ENCODE peak calls at places on chromosomes 7 and 10, in seven cellular contexts. One of them, this sample, is unnamed.

GRCh38 chr10:43110318-43111071 is 27.8 kb upstream of the CSGALNACT2 start:
- DNase-seq in type B pancreatic cell: no peak
- DNase-seq in GM13977: no peak
- DNase-seq in CD14-positive monocyte: peak; percentile 43
- DNase-seq in A549: no peak
- DNase-seq in RWPE1: peak; percentile 31
- DNase-seq in WTC11: no peak
- DNase-seq in this sample: peak; percentile 54

GRCh38 chr10:86139066-86139657 is 227.4 kb downstream of the GRID1 start:
- DNase-seq in type B pancreatic cell: no peak
- DNase-seq in GM13977: no peak
- DNase-seq in CD14-positive monocyte: no peak
- DNase-seq in A549: peak; percentile 17
- DNase-seq in RWPE1: peak; percentile 32
- DNase-seq in WTC11: peak; percentile 72
- DNase-seq in this sample: peak; percentile 53

GRCh38 chr7:20264623-20265022 is 47.4 kb upstream of the MACC1 start:
- DNase-seq in type B pancreatic cell: no peak
- DNase-seq in GM13977: no peak
- DNase-seq in CD14-positive monocyte: no peak
- DNase-seq in A549: no peak
- DNase-seq in RWPE1: no peak
- DNase-seq in WTC11: no peak
- DNase-seq in this sample: no peak

GRCh38 chr7:141685285-141686035 is 16.5 kb downstream of the DENND11 start:
- DNase-seq in type B pancreatic cell: no peak
- DNase-seq in GM13977: no peak
- DNase-seq in CD14-positive monocyte: no peak
- DNase-seq in A549: no peak
- DNase-seq in RWPE1: no peak
- DNase-seq in WTC11: no peak
- DNase-seq in this sample: no peak

GRCh38 chr7:31373337-31374289 is 33.1 kb upstream of the NEUROD6 start:
- DNase-seq in type B pancreatic cell: no peak
- DNase-seq in GM13977: peak; percentile 58
- DNase-seq in CD14-positive monocyte: no peak
- DNase-seq in A549: peak; percentile 76
- DNase-seq in RWPE1: peak; percentile 61
- DNase-seq in WTC11: peak; percentile 74
- DNase-seq in this sample: peak; percentile 67

GRCh38 chr10:98956576-98957260 is 278.9 kb downstream of the HPSE2 start:
- DNase-seq in type B pancreatic cell: no peak
- DNase-seq in GM13977: no peak
- DNase-seq in CD14-positive monocyte: no peak
- DNase-seq in A549: no peak
- DNase-seq in RWPE1: no peak
- DNase-seq in WTC11: no peak
- DNase-seq in this sample: no peak

GRCh38 chr7:35975851-35976454 is 175.1 kb downstream of the SEPTIN7 start:
- DNase-seq in type B pancreatic cell: no peak
- DNase-seq in GM13977: peak; percentile 57
- DNase-seq in CD14-positive monocyte: no peak
- DNase-seq in A549: no peak
- DNase-seq in RWPE1: peak; percentile 46
- DNase-seq in WTC11: no peak
- DNase-seq in this sample: peak; percentile 85

GRCh38 chr10:116748041-116748440 is 5.7 kb upstream of the HSPA12A start:
- DNase-seq in type B pancreatic cell: no peak
- DNase-seq in GM13977: no peak
- DNase-seq in CD14-positive monocyte: no peak
- DNase-seq in A549: peak; percentile 44
- DNase-seq in RWPE1: peak; percentile 83
- DNase-seq in WTC11: no peak
- DNase-seq in this sample: no peak

GRCh38 chr10:72329290-72330058 is 25.2 kb downstream of the DNAJB12 start:
- DNase-seq in type B pancreatic cell: no peak
- DNase-seq in GM13977: no peak
- DNase-seq in CD14-positive monocyte: no peak
- DNase-seq in A549: no peak
- DNase-seq in RWPE1: no peak
- DNase-seq in WTC11: no peak
- DNase-seq in this sample: no peak

GRCh38 chr10:84329986-84330651 is 1.7 kb downstream of the CCSER2 start:
- DNase-seq in type B pancreatic cell: no peak
- DNase-seq in GM13977: peak; percentile 37
- DNase-seq in CD14-positive monocyte: no peak
- DNase-seq in A549: no peak
- DNase-seq in RWPE1: no peak
- DNase-seq in WTC11: no peak
- DNase-seq in this sample: peak; percentile 81

GRCh38 chr10:84333864-84334451 is 5.6 kb downstream of the CCSER2 start:
- DNase-seq in type B pancreatic cell: no peak
- DNase-seq in GM13977: peak; percentile 50
- DNase-seq in CD14-positive monocyte: no peak
- DNase-seq in A549: no peak
- DNase-seq in RWPE1: peak; percentile 69
- DNase-seq in WTC11: no peak
- DNase-seq in this sample: peak; percentile 43

GRCh38 chr10:84328303-84329093 is at the start of gene CCSER2:
- DNase-seq in type B pancreatic cell: peak; percentile 96
- DNase-seq in GM13977: peak; percentile 98
- DNase-seq in CD14-positive monocyte: peak; percentile 99
- DNase-seq in A549: peak; percentile 86
- DNase-seq in RWPE1: peak; percentile 100
- DNase-seq in WTC11: peak; percentile 99
- DNase-seq in this sample: peak; percentile 95

GRCh38 chr10:84331091-84331490 is 2.7 kb downstream of the CCSER2 start:
- DNase-seq in type B pancreatic cell: no peak
- DNase-seq in GM13977: no peak
- DNase-seq in CD14-positive monocyte: no peak
- DNase-seq in A549: no peak
- DNase-seq in RWPE1: no peak
- DNase-seq in WTC11: no peak
- DNase-seq in this sample: no peak

DNA sequence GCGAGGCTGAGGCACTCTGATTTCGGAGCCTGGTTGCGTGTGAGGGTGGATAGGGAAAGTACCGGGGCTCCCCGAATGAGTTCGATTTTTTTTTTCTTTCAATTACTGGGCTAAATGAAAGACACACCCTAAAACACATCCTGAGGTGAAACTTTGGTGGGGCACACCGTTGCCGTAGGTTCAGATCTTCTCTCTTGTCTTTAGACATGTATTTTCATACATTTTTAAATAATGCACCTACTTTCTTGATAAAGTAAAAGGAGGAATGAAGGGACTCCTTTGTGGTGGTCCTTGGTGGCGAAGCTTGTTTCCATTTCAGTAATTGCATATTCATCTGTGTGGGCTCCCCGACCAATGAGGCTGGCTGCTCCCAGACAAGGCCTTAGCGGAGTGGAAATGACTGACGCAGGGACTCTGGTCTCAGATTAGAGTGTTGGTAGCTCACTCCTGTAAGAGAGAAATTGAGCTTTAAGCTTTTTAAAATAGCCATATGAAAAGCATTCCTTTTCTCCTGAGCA is 764 bp downstream of the CCSER2 start:
- DNase-seq in type B pancreatic cell: no peak
- DNase-seq in GM13977: peak; percentile 45
- DNase-seq in CD14-positive monocyte: no peak
- DNase-seq in A549: peak; percentile 40
- DNase-seq in RWPE1: no peak
- DNase-seq in WTC11: no peak
- DNase-seq in this sample: peak; percentile 73
- TF ChIP-seq CTCF in type B pancreatic cell: peak; percentile 25
- TF ChIP-seq CTCF in GM13977: no peak
- TF ChIP-seq CTCF in CD14-positive monocyte: no peak
- TF ChIP-seq CTCF in A549: no peak
- TF ChIP-seq CTCF in RWPE1: no peak
- TF ChIP-seq CTCF in WTC11: no peak
- TF ChIP-seq CTCF in this sample: no peak

GRCh38 chr7:140506788-140507464 is 27.6 kb upstream of the MKRN1 start:
- DNase-seq in type B pancreatic cell: no peak
- DNase-seq in GM13977: no peak
- DNase-seq in CD14-positive monocyte: no peak
- DNase-seq in A549: no peak
- DNase-seq in RWPE1: no peak
- DNase-seq in WTC11: no peak
- DNase-seq in this sample: peak; percentile 19
- TF ChIP-seq CTCF in type B pancreatic cell: no peak
- TF ChIP-seq CTCF in GM13977: no peak
- TF ChIP-seq CTCF in CD14-positive monocyte: no peak
- TF ChIP-seq CTCF in A549: no peak
- TF ChIP-seq CTCF in RWPE1: no peak
- TF ChIP-seq CTCF in WTC11: no peak
- TF ChIP-seq CTCF in this sample: no peak

DNA sequence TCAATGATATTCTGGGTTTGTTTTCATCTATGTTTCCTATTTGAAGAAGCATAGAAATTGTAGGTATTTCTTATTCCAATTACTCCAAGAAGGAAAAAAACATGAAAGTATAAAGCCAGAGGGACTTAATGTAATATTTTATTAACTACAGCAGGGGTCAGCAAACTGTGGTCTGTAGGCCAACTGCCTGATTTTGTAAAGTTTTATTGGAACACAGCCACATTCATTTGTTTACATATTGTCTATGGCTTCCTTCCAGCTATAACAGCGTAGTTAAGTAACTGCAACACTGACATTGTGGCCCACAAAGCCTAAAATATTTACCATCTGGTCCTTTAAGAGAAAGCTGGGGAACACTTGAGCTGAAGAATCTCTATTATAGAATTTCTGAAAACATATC is 306.2 kb downstream of the BICC1 start:
- DNase-seq in type B pancreatic cell: no peak
- DNase-seq in GM13977: no peak
- DNase-seq in CD14-positive monocyte: no peak
- DNase-seq in A549: no peak
- DNase-seq in RWPE1: no peak
- DNase-seq in WTC11: no peak
- DNase-seq in this sample: no peak
- TF ChIP-seq CTCF in type B pancreatic cell: no peak
- TF ChIP-seq CTCF in GM13977: no peak
- TF ChIP-seq CTCF in CD14-positive monocyte: no peak
- TF ChIP-seq CTCF in A549: peak; percentile 40
- TF ChIP-seq CTCF in RWPE1: peak; percentile 24
- TF ChIP-seq CTCF in WTC11: no peak
- TF ChIP-seq CTCF in this sample: no peak

DNA sequence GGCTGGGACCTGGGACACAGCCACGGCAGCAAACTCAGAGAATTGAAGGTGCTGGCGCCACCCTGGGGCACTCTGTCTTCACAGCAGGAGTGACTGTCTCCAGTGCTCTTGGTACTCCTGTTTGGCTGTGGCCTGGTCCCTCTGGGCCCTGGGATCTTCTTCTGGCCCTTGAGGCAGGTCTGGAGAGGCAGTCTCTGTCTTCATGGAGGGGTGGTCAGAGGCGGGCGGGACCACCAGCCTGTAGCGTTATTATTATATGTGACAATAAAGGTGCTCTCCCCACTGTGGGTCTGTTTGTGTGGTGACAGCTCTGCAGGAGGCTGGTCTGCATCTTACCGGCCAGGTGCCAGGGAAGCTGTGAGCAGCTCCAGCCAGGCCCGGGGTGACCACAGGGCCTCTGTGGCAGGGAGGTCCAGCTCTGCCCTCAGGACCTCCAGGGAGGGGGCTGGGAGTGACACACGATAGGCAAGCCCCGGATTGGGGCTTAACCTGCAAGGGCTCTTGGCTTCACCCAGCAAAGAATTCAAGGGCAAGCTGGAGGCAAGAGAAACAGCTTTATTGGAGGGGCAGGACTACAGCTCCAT is 70.3 kb downstream of the MYL10 start:
- DNase-seq in type B pancreatic cell: no peak
- DNase-seq in GM13977: peak; percentile 6
- DNase-seq in CD14-positive monocyte: no peak
- DNase-seq in A549: no peak
- DNase-seq in RWPE1: no peak
- DNase-seq in WTC11: no peak
- DNase-seq in this sample: no peak
- TF ChIP-seq CTCF in type B pancreatic cell: no peak
- TF ChIP-seq CTCF in GM13977: no peak
- TF ChIP-seq CTCF in CD14-positive monocyte: no peak
- TF ChIP-seq CTCF in A549: no peak
- TF ChIP-seq CTCF in RWPE1: no peak
- TF ChIP-seq CTCF in WTC11: no peak
- TF ChIP-seq CTCF in this sample: no peak

DNA sequence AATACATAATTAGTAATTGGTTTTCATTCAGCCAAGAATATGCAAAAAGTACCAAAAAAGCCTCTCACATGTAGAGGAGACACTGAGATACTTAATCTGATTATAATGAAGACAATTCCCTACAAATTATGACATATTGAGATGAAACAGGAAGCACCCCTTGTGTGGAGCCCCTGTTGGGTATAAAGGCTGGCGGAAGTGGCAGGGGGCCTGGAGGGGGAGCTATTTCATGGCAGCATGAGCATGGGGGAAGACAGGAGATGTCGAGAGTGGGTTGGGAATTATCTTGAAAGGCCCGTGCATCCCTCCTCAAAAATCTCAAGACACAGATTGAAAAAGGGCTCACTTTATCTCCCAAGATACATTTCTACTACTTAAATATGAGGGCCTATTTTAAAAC is 96.9 kb downstream of the PIP4K2A start:
- DNase-seq in type B pancreatic cell: no peak
- DNase-seq in GM13977: no peak
- DNase-seq in CD14-positive monocyte: no peak
- DNase-seq in A549: no peak
- DNase-seq in RWPE1: no peak
- DNase-seq in WTC11: no peak
- DNase-seq in this sample: peak; percentile 48
- TF ChIP-seq CTCF in type B pancreatic cell: no peak
- TF ChIP-seq CTCF in GM13977: peak; percentile 39
- TF ChIP-seq CTCF in CD14-positive monocyte: no peak
- TF ChIP-seq CTCF in A549: no peak
- TF ChIP-seq CTCF in RWPE1: no peak
- TF ChIP-seq CTCF in WTC11: no peak
- TF ChIP-seq CTCF in this sample: peak; percentile 25

This sample was measured in GM12865.